ENCODE peak calls at places on chromosome 2, in nine cellular contexts. X is endothelial cell, Z is left ventricle myocardium inferior, P is putamen, Y is KBM-7, K is progenitor cell of endocrine pancreas, C is psoas muscle, S is ecto neural progenitor cell, F is ELR. W is an unnamed sample.

GRCh38 chr2:40244251-40245010 is 207.5 kb downstream of the SLC8A1 start:
- DNase-seq in S (peak; percentile 65), C (peak; percentile 57), X (peak; percentile 53), K (peak; percentile 15), F (peak; percentile 73), Z (peak; percentile 26), P (no peak), Y (peak; percentile 54), W (peak; percentile 78)

GRCh38 chr2:197286805-197287595 is 23.6 kb downstream of the ANKRD44 start:
- DNase-seq in K (no peak), F (peak; percentile 90), P (peak; percentile 73), Z (no peak), S (no peak), X (no peak), C (no peak), Y (no peak), W (peak; percentile 55)

GRCh38 chr2:17259613-17260012 is 258.6 kb downstream of the RAD51AP2 start:
- DNase-seq in Z (no peak), F (no peak), S (no peak), P (no peak), K (no peak), C (no peak), Y (no peak), X (no peak), W (no peak)

GRCh38 chr2:109322111-109322510 is 193.1 kb downstream of the SH3RF3 start:
- DNase-seq in X (no peak), P (no peak), S (no peak), C (peak; percentile 95), Y (no peak), F (peak; percentile 93), Z (peak; percentile 88), K (no peak), W (no peak)

GRCh38 chr2:231361701-231362588 is 33.6 kb upstream of the B3GNT7 start:
- DNase-seq in F (no peak), C (no peak), X (no peak), S (no peak), K (no peak), P (no peak), Y (peak; percentile 79), Z (no peak), W (peak; percentile 54)

GRCh38 chr2:81767173-81767720 is 1462.7 kb upstream of the LRRTM1 start:
- DNase-seq in C (no peak), S (no peak), K (no peak), Y (no peak), X (no peak), F (peak; percentile 83), P (no peak), Z (no peak), W (no peak)

GRCh38 chr2:215421859-215422461 is 13.9 kb downstream of the FN1 start:
- DNase-seq in K (no peak), Y (no peak), F (no peak), P (no peak), C (no peak), Z (no peak), X (no peak), S (no peak), W (no peak)

GRCh38 chr2:32862269-32863055 is 84.3 kb upstream of the LTBP1 start:
- DNase-seq in Y (no peak), F (peak; percentile 17), K (no peak), C (no peak), P (no peak), X (no peak), Z (no peak), S (no peak), W (no peak)

GRCh38 chr2:237440819-237441281 is 26.9 kb upstream of the COL6A3 start:
- DNase-seq in Y (no peak), K (no peak), X (no peak), P (no peak), C (no peak), S (no peak), Z (no peak), F (peak; percentile 57), W (no peak)

GRCh38 chr2:2456721-2457120 is 125.6 kb upstream of the MYT1L start:
- DNase-seq in Z (no peak), Y (no peak), X (no peak), P (no peak), C (no peak), F (no peak), K (no peak), S (no peak), W (no peak)

GRCh38 chr2:62293490-62294212 is 97.7 kb downstream of the B3GNT2 start:
- DNase-seq in P (no peak), C (peak; percentile 68), Y (peak; percentile 50), S (peak; percentile 87), Z (peak; percentile 54), K (no peak), X (peak; percentile 39), F (no peak), W (no peak)

GRCh38 chr2:117091026-117091425 is 723.5 kb upstream of the DDX18 start:
- DNase-seq in F (no peak), K (no peak), C (no peak), P (peak; percentile 56), X (no peak), Y (no peak), Z (no peak), S (no peak), W (no peak)

GRCh38 chr2:43184339-43184895 is 42.0 kb downstream of the ZFP36L2 start:
- DNase-seq in X (no peak), Z (no peak), P (no peak), Y (no peak), S (no peak), K (no peak), C (no peak), F (peak; percentile 90), W (no peak)

GRCh38 chr2:28163028-28163427 is 229.6 kb upstream of the FOSL2 start:
- DNase-seq in F (no peak), S (no peak), P (no peak), Z (no peak), Y (no peak), X (no peak), K (no peak), C (peak; percentile 73), W (no peak)

W was measured in Karpas-422.